ENCODE peak calls at places on chromosomes 3 and 15, in five cellular contexts. Q is stomach, X is HCT116, Y is PC-3, V is HepG2. B is an unnamed sample. For H3K27me3, the result is how much of the 10 kb centered on the place peaks cover.

GRCh38 chr15:43465105-43465504 is 27.9 kb downstream of the TP53BP1 start:
- DNase-seq in X (no peak), Y (peak), V (no peak), Q (no peak), B (no peak)

GRCh38 chr3:117526485-117527079 is 817.0 kb downstream of the TUSC7 start:
- DNase-seq in Y (peak), V (peak), Q (peak), X (peak), B (no peak)

GRCh38 chr3:45955017-45955647 is 11.9 kb downstream of the CXCR6 start:
- DNase-seq in Q (no peak), Y (no peak), X (no peak), V (no peak), B (no peak)

GRCh38 chr15:73567022-73567421 is 66.2 kb downstream of the NPTN start:
- DNase-seq in V (no peak), Y (no peak), Q (no peak), X (no peak), B (no peak)

GRCh38 chr15:59438891-59439290 is 905 bp downstream of the FAM81A start:
- DNase-seq in X (no peak), V (no peak), Y (peak), Q (no peak), B (no peak)

GRCh38 chr3:39113291-39113690 is 5.8 kb downstream of the TTC21A start:
- DNase-seq in Y (no peak), V (no peak), Q (no peak), X (no peak), B (no peak)

GRCh38 chr15:89575656-89576416 is 567 bp downstream of the TICRR start:
- DNase-seq in X (no peak), V (no peak), Y (no peak), Q (no peak), B (no peak)

GRCh38 chr3:6108957-6109356 is 752.0 kb upstream of the GRM7 start:
- DNase-seq in Q (no peak), V (no peak), X (no peak), Y (no peak), B (no peak)

GRCh38 chr3:64291345-64291744 is 66.1 kb upstream of the PRICKLE2 start:
- DNase-seq in V (no peak), Q (no peak), Y (peak), X (no peak), B (no peak)

GRCh38 chr15:99098991-99099390 is 5.9 kb upstream of the SYNM start:
- DNase-seq in V (no peak), Q (no peak), Y (no peak), X (no peak), B (no peak)

GRCh38 chr15:33242165-33242564 is 47.7 kb upstream of the FMN1 start:
- DNase-seq in V (peak), Q (no peak), Y (peak), X (no peak), B (no peak)
- H3K27ac ChIP-seq in V (no peak), Q (no peak), Y (peak), X (no peak), B (no peak)

GRCh38 chr15:28110416-28110975 is 11.4 kb upstream of the OCA2 start:
- DNase-seq in Q (no peak), V (no peak), X (no peak), Y (no peak), B (no peak)
- H3K27me3 ChIP-seq in Q (under half), V (under half), X (under half), Y (under half), B (under half)

GRCh38 chr3:9500108-9501050 is 53.2 kb downstream of the LHFPL4 start:
- DNase-seq in Y (peak), X (peak), V (peak), Q (peak), B (no peak)

GRCh38 chr3:9497821-9498565 is 55.6 kb downstream of the LHFPL4 start:
- DNase-seq in Q (no peak), Y (peak), V (no peak), X (peak), B (no peak)

GRCh38 chr3:9501226-9501625 is 52.4 kb downstream of the LHFPL4 start:
- DNase-seq in Y (no peak), X (no peak), V (no peak), Q (no peak), B (no peak)

GRCh38 chr3:9498781-9499180 is 54.8 kb downstream of the LHFPL4 start:
- DNase-seq in X (no peak), Q (no peak), V (no peak), Y (no peak), B (no peak)

DNA sequence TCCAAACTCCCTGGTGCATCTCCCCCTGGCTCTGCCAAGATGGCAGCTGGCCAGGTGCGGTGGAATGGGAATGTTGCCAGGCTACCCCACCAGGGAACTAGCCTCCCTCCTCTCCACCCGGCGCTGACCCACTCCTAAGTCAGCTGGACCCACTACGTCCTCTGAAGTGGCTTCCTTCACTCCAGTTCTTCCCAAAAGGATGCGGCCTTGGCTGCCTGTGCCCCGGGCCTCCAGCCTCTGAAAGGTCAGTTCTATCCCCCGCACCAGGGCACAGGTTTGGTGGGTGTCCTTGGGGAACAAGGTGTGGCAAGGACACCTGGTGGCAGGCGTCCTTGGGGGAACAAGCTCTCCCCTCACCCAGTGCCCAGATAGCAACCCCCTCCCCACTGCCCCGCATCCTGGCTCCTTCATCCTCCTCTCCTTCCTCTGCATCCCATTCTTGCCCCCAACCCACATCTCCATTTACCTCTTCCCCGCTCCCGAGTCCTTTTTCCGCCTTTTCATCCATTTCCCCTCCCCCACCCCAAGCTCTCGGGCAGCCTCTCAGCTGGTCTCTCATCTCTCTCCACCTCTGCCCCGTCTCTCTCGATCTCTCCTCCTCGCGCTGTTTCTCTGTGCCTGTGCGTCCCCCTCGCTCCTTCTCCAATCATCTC is 54.0 kb downstream of the LHFPL4 start:
- DNase-seq in Y (no peak), X (no peak), Q (no peak), V (no peak), B (no peak)
- H3K4me3 ChIP-seq in Y (no peak), X (no peak), Q (peak), V (no peak), B (peak)

GRCh38 chr15:85009435-85009834 is 27.8 kb downstream of the PDE8A start:
- DNase-seq in Q (no peak), Y (no peak), X (no peak), V (no peak), B (no peak)

GRCh38 chr15:85008474-85009260 is 27.0 kb downstream of the PDE8A start:
- DNase-seq in Q (no peak), Y (no peak), V (no peak), X (no peak), B (no peak)

GRCh38 chr15:85010472-85011209 is 29.0 kb downstream of the PDE8A start:
- DNase-seq in Q (no peak), X (no peak), Y (no peak), V (no peak), B (no peak)

GRCh38 chr15:85010114-85010471 is 28.4 kb downstream of the PDE8A start:
- DNase-seq in X (no peak), Y (no peak), Q (no peak), V (no peak), B (no peak)

GRCh38 chr15:85011210-85011571 is 29.5 kb downstream of the PDE8A start:
- DNase-seq in Y (no peak), X (no peak), Q (no peak), V (no peak), B (no peak)
- H3K27ac ChIP-seq in Y (no peak), X (no peak), Q (peak), V (peak), B (peak)

GRCh38 chr15:32716960-32717289 is 879 bp upstream of the GREM1 start:
- DNase-seq in Q (no peak), Y (no peak), V (no peak), X (no peak), B (no peak)
- H3K27me3 ChIP-seq in Q (half or more), Y (under half), V (half or more), X (under half), B (half or more)

GRCh38 chr3:186785517-186786018 is 2.2 kb downstream of the EIF4A2 start:
- DNase-seq in V (no peak), X (no peak), Q (no peak), Y (no peak), B (no peak)

GRCh38 chr3:186784820-186785516 is 1.6 kb downstream of the EIF4A2 start:
- DNase-seq in Q (no peak), V (no peak), X (no peak), Y (no peak), B (no peak)

GRCh38 chr3:186787642-186788481 is 4.5 kb downstream of the EIF4A2 start:
- DNase-seq in Y (no peak), Q (no peak), X (no peak), V (no peak), B (no peak)

GRCh38 chr3:186788482-186789370 is 5.3 kb downstream of the EIF4A2 start:
- DNase-seq in Q (no peak), V (no peak), Y (no peak), X (no peak), B (no peak)

DNA sequence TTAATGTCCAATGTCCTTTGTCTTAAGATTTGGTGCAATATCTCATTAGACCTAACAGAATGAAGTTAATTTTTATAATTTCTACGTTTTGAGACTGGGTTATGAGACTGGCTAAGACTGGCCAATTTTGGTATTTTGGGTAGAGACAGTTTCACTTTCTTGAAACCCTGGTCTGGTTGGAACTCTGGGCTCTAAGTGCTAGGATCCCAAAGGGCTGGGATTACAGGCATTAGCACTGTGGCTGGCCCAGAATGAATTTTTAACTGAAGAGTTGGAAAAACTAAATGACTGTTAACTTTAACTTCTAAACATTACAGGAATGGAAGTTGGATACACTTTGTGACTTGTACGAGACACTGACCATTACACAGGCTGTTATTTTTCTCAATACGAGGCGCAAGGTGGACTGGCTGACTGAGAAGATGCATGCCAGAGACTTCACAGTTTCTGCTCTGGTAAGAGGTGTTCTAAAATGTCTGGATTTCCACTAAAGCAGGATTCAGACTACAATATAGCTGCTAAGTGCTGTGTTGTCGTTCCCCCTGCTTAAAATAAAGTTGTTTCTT is 3.5 kb downstream of the EIF4A2 start:
- DNase-seq in Y (no peak), V (no peak), Q (no peak), X (no peak), B (no peak)
- H3K4me3 ChIP-seq in Y (peak), V (peak), Q (peak), X (no peak), B (no peak)

B was measured in dorsolateral prefrontal cortex.